ENCODE peak calls at places on chromosomes 6 and 20, in eight cellular contexts. S is fibroblast of pulmonary artery, U is left ventricle myocardium inferior, I is Panc1, V is sigmoid colon, P is heart left ventricle, W is lung, Z is adrenal gland. A is an unnamed sample.

GRCh38 chr20:39855056-39855455 is 834.0 kb downstream of the MAFB start:
- DNase-seq in P (no peak), S (no peak), U (no peak), I (no peak), W (no peak), V (no peak), Z (no peak), A (no peak)

GRCh38 chr6:75368151-75368779 is 83.7 kb upstream of the TMEM30A start:
- DNase-seq in S (peak), U (no peak), V (peak), W (peak), P (no peak), I (no peak), Z (no peak), A (peak)

GRCh38 chr20:61909028-61909427 is 156.7 kb downstream of the TAF4 start:
- DNase-seq in Z (no peak), P (no peak), S (no peak), W (no peak), I (no peak), V (no peak), U (no peak), A (no peak)

GRCh38 chr6:73085362-73085975 is 139.8 kb downstream of the KHDC1L start:
- DNase-seq in Z (no peak), S (no peak), U (no peak), W (no peak), V (no peak), I (no peak), P (no peak), A (no peak)

GRCh38 chr6:147159536-147160374 is 44.5 kb upstream of the STXBP5 start:
- DNase-seq in Z (no peak), W (no peak), I (no peak), P (no peak), U (no peak), V (no peak), S (no peak), A (no peak)

GRCh38 chr6:95286874-95287273 is 290.5 kb upstream of the MANEA start:
- DNase-seq in S (no peak), U (no peak), P (no peak), Z (no peak), V (no peak), I (no peak), W (no peak), A (no peak)

GRCh38 chr6:196543-196942 is 95.7 kb upstream of the DUSP22 start:
- DNase-seq in I (no peak), W (no peak), V (no peak), S (no peak), P (no peak), Z (no peak), U (no peak), A (no peak)

GRCh38 chr6:21046276-21046675 is 512.0 kb downstream of the CDKAL1 start:
- DNase-seq in Z (no peak), W (no peak), P (peak), I (no peak), V (no peak), S (no peak), U (no peak), A (peak)

GRCh38 chr20:19995220-19995863 is 21.8 kb upstream of the NAA20 start:
- DNase-seq in V (no peak), S (peak), W (no peak), Z (no peak), I (no peak), U (no peak), P (no peak), A (no peak)

GRCh38 chr6:20692023-20692422 is 157.8 kb downstream of the CDKAL1 start:
- DNase-seq in W (no peak), P (no peak), S (no peak), U (no peak), V (no peak), I (no peak), Z (no peak), A (no peak)

GRCh38 chr6:132736239-132736638 is 21.5 kb downstream of the VNN2 start:
- DNase-seq in U (no peak), Z (no peak), V (no peak), S (peak), I (no peak), W (no peak), P (no peak), A (no peak)

GRCh38 chr20:59047938-59048680 is 5.5 kb upstream of the PRELID3B start:
- DNase-seq in W (peak), Z (no peak), P (no peak), V (no peak), I (no peak), S (no peak), U (no peak), A (no peak)

GRCh38 chr20:9166153-9166780 is 97.4 kb downstream of the PLCB4 start:
- DNase-seq in Z (no peak), V (no peak), U (no peak), P (no peak), S (no peak), I (no peak), W (no peak), A (no peak)

GRCh38 chr20:45919951-45920794 is 8.2 kb upstream of the PLTP start:
- DNase-seq in V (no peak), Z (no peak), S (peak), I (no peak), P (no peak), U (no peak), W (no peak), A (no peak)

GRCh38 chr20:62219992-62220665 is at the start of gene HRH3:
- DNase-seq in W (no peak), V (no peak), P (no peak), U (no peak), Z (peak), S (peak), I (no peak), A (no peak)

GRCh38 chr20:19495905-19496703 is 262.0 kb upstream of the RIN2 start:
- DNase-seq in V (no peak), S (no peak), U (no peak), Z (no peak), I (no peak), W (no peak), P (no peak), A (no peak)

GRCh38 chr6:141026504-141026903 is 1106.2 kb upstream of the GJE1 start:
- DNase-seq in U (no peak), S (no peak), V (no peak), Z (no peak), W (no peak), P (no peak), I (no peak), A (peak)

GRCh38 chr6:45959534-45960195 is 56.0 kb downstream of the CLIC5 start:
- DNase-seq in Z (no peak), S (peak), U (no peak), I (no peak), W (no peak), V (no peak), P (no peak), A (no peak)

GRCh38 chr6:17584241-17584803 is 15.8 kb upstream of the FAM8A1 start:
- DNase-seq in V (peak), S (peak), Z (peak), P (no peak), I (peak), W (no peak), U (no peak), A (peak)

GRCh38 chr6:6090861-6091607 is 84.3 kb upstream of the NRN1 start:
- DNase-seq in W (no peak), U (no peak), I (no peak), Z (no peak), S (no peak), V (no peak), P (no peak), A (no peak)

GRCh38 chr20:53023717-53024116 is 51.6 kb downstream of the TSHZ2 start:
- DNase-seq in U (no peak), P (no peak), W (no peak), S (no peak), Z (no peak), V (no peak), I (no peak), A (no peak)

GRCh38 chr20:1800777-1801176 is 94.4 kb upstream of the SIRPA start:
- DNase-seq in U (no peak), I (no peak), P (no peak), W (no peak), V (no peak), Z (no peak), S (peak), A (no peak)

GRCh38 chr20:35311409-35311808 is 19.2 kb upstream of the FAM83C start:
- DNase-seq in I (peak), Z (no peak), V (no peak), W (no peak), S (no peak), P (no peak), U (no peak), A (peak)

GRCh38 chr6:161414180-161414579 is 140.3 kb upstream of the AGPAT4 start:
- DNase-seq in V (no peak), U (peak), P (peak), W (no peak), S (no peak), I (no peak), Z (no peak), A (no peak)

GRCh38 chr6:209432-210103 is 82.7 kb upstream of the DUSP22 start:
- DNase-seq in Z (no peak), S (no peak), U (no peak), W (no peak), V (no peak), I (no peak), P (no peak), A (no peak)

GRCh38 chr6:111520519-111520918 is 37.5 kb upstream of the REV3L start:
- DNase-seq in W (no peak), I (no peak), V (no peak), U (no peak), S (no peak), P (no peak), Z (no peak), A (no peak)

GRCh38 chr6:111524252-111524651 is 41.2 kb upstream of the REV3L start:
- DNase-seq in V (no peak), P (no peak), Z (no peak), I (no peak), W (no peak), U (no peak), S (no peak), A (no peak)

GRCh38 chr6:111523484-111524166 is 40.6 kb upstream of the REV3L start:
- DNase-seq in Z (no peak), S (no peak), U (no peak), W (no peak), V (no peak), I (no peak), P (no peak), A (no peak)

GRCh38 chr6:111522393-111523020 is 39.5 kb upstream of the REV3L start:
- DNase-seq in I (no peak), Z (no peak), P (no peak), W (no peak), U (no peak), S (no peak), V (no peak), A (no peak)

DNA sequence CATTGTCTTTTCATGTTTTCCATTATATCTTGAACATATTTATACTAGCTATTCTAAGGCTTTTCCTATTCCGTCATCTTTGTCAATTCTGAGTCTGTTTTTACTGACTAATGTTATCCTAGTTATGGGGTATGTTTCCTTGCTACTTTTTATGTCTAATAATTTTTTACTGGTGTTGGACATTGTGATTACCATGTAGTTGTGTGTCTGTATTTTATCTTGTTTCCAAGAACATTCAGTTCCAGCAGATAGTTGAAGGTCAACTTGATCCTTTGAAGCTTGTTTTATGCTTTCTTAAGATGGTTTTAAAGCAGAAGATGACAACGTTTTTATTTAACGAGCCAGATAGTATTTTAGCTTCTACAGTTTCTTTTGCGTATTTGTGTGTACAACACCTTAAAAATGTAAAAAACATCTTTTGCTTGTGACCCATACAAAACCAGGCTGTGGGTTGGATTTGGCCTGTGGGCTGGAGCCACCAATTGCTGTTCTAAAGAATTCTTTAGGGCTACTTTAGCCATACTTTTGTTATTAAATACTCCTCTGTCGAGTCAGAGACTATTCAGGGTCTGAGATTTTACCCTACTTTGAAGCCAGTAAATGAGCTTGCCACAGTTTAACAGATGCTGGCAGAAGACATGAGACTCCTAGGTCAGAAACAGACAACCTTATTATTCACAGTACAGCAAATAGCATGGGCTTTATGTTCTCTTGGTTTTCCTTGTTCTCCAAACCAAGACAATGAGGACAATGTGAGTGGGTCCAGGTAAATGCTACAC is 38.7 kb upstream of the REV3L start:
- DNase-seq in P (no peak), U (no peak), V (no peak), S (no peak), W (no peak), Z (no peak), I (no peak), A (no peak)
- TF ChIP-seq CTCF in P (no peak), U (no peak), V (no peak), S (no peak), W (no peak), Z (no peak), I (no peak), A (no peak)

DNA sequence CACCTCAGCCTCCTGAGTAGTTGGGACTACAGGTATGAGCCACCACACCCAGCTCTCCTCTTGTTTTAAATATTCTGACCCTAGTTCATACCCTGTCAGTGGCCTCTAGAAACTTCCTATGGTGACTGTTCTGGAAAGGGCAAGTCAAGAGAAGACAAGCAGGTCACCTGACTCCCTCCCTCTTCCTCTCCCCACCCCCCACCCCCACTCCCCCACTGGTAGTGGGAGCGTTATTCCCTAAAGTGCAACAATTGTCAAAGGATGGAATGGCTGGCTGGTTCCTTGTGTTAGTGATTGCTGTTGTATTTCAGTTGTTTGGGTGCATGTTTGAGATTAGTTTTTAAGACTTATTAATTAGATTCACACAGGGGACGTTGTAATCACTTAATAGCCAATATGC is 136.1 kb downstream of the CARMIL1 start:
- DNase-seq in W (no peak), P (no peak), S (no peak), V (no peak), I (no peak), Z (no peak), U (no peak), A (no peak)
- H3K4me3 ChIP-seq in W (no peak), P (no peak), S (no peak), V (no peak), I (no peak), Z (no peak), U (no peak), A (no peak)

DNA sequence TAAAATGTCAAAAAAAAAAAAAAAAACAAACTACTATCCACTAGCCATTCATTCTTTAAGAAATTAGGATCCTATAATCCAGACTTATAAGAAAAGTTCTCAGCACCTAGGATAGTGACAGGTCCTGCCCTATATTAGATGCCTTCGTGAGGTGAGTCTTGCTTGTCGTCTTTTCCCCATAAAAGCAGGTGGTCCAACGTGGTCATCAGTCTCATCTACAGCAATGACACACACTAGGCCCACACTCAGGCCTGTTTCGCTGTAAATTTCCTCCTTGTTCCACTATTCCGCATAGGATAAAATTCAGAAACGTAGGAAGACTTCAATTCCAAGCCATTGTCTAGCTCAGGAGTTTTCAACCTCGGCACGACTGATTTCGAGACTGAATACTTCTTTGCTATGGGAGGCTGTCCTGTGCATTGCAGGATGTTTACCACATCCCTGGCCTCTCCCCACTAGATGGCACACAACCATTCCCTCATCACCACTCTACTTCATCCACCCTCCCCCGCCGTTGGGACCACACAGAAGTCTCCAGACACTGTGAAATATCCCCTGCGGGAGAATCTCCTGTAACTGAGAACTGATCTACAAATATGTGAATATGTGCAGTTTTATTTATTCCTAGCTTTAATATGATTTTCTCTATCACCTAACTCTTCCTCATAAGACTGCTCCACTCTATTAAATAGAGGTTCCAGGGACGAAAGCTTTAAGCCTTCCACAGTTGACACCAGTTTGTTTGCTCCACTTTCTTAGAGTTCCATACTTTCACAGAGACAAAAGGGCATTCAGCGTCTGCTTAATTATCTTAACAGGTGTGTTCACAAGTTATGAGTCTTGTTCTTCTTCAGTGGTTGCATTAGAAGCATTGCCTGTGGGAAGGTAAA is 346.3 kb downstream of the BMP2 start:
- DNase-seq in W (no peak), Z (peak), U (peak), I (peak), S (peak), P (peak), V (no peak), A (no peak)
- TF ChIP-seq CTCF in W (no peak), Z (peak), U (peak), I (peak), S (peak), P (peak), V (no peak), A (peak)

GRCh38 chr6:42045538-42046460 is 4.5 kb upstream of the TAF8 start:
- DNase-seq in I (no peak), Z (peak), U (peak), S (peak), W (peak), V (peak), P (peak), A (peak)
- H3K4me3 ChIP-seq in I (no peak), Z (no peak), U (peak), S (peak), W (no peak), V (peak), P (peak), A (peak)

GRCh38 chr6:25746968-25747367 is 7.6 kb upstream of the SLC17A4 start:
- DNase-seq in P (no peak), I (no peak), V (no peak), S (no peak), U (no peak), Z (no peak), W (no peak), A (no peak)
- TF ChIP-seq CTCF in P (no peak), I (no peak), V (no peak), S (no peak), U (no peak), Z (no peak), W (no peak), A (peak)

GRCh38 chr20:50690979-50691584 is at the start of gene RIPOR3:
- DNase-seq in P (no peak), S (no peak), W (no peak), V (peak), U (peak), I (no peak), Z (no peak), A (no peak)
- H3K4me3 ChIP-seq in P (peak), S (peak), W (peak), V (peak), U (peak), I (peak), Z (no peak), A (peak)

GRCh38 chr6:31585531-31585930 is 546 bp upstream of the LST1 start:
- DNase-seq in W (no peak), Z (no peak), I (no peak), U (no peak), S (no peak), P (no peak), V (no peak), A (no peak)
- TF ChIP-seq CTCF in W (no peak), Z (no peak), I (no peak), U (no peak), S (peak), P (no peak), V (no peak), A (peak)

GRCh38 chr6:134317471-134318131 is at the start of gene SGK1:
- DNase-seq in I (no peak), P (no peak), Z (no peak), W (no peak), V (no peak), U (no peak), S (peak), A (no peak)
- H3K4me3 ChIP-seq in I (peak), P (peak), Z (peak), W (peak), V (peak), U (peak), S (peak), A (peak)